ENCODE peak calls at places on chromosomes 1 and 21, in nine cellular contexts. U is esophagus squamous epithelium, J is mammary epithelial cell, H is dorsolateral prefrontal cortex, E is type B pancreatic cell, C is fibroblast of the aortic adventitia, T is A549, M is tibial nerve, P is cardiac fibroblast. O is an unnamed sample.

GRCh38 chr1:222711319-222712252 is 705 bp downstream of the AIDA start:
- DNase-seq in H (peak), T (peak), U (peak), M (peak), E (peak), P (peak), J (peak), C (peak), O (peak)

GRCh38 chr21:42619841-42620240 is 33.6 kb upstream of the PDE9A start:
- DNase-seq in T (no peak), E (no peak), U (no peak), C (no peak), P (no peak), H (no peak), M (no peak), J (no peak), O (no peak)

GRCh38 chr1:228284521-228284920 is 76.7 kb downstream of the OBSCN start:
- DNase-seq in C (no peak), J (no peak), H (no peak), P (no peak), M (no peak), T (no peak), U (no peak), E (no peak), O (no peak)

GRCh38 chr1:160224606-160225005 is 19.4 kb downstream of the PEA15 start:
- DNase-seq in P (no peak), J (peak), M (no peak), H (no peak), T (no peak), E (no peak), C (no peak), U (no peak), O (no peak)

GRCh38 chr1:119435061-119435460 is 20.1 kb downstream of the HSD3B2 start:
- DNase-seq in E (no peak), T (no peak), P (no peak), C (no peak), M (no peak), H (no peak), U (no peak), J (peak), O (no peak)

GRCh38 chr1:22320703-22321344 is 130.8 kb upstream of the ZBTB40 start:
- DNase-seq in M (no peak), C (no peak), H (no peak), P (no peak), J (no peak), U (no peak), E (peak), T (no peak), O (no peak)

GRCh38 chr1:157798211-157798610 is 21.3 kb upstream of the FCRL2 start:
- DNase-seq in H (no peak), P (no peak), M (no peak), T (no peak), C (no peak), J (peak), E (no peak), U (no peak), O (no peak)

GRCh38 chr1:66725885-66726665 is 26.2 kb upstream of the DYNLT5 start:
- DNase-seq in T (peak), U (no peak), M (peak), E (no peak), H (no peak), C (peak), J (peak), P (peak), O (peak)

GRCh38 chr1:78586572-78586971 is 33.7 kb upstream of the IFI44L start:
- DNase-seq in M (no peak), J (peak), E (no peak), H (no peak), U (no peak), P (peak), C (peak), T (no peak), O (no peak)

GRCh38 chr21:44822484-44823178 is 4.8 kb upstream of the SUMO3 start:
- DNase-seq in J (no peak), U (no peak), T (no peak), P (no peak), H (no peak), E (no peak), C (no peak), M (no peak), O (no peak)

GRCh38 chr1:25195835-25196234 is 36.5 kb downstream of the SYF2 start:
- DNase-seq in J (no peak), M (no peak), H (no peak), C (no peak), P (no peak), E (no peak), U (no peak), T (no peak), O (no peak)

GRCh38 chr1:40665335-40666171 is at the start of gene RIMS3:
- DNase-seq in C (peak), U (no peak), H (peak), J (peak), E (peak), P (peak), M (peak), T (peak), O (peak)

GRCh38 chr1:199123615-199124014 is 484.8 kb downstream of the PTPRC start:
- DNase-seq in T (no peak), C (peak), P (peak), J (peak), E (no peak), M (no peak), H (no peak), U (no peak), O (no peak)

GRCh38 chr1:112708489-112708888 is 1.6 kb upstream of the RHOC start:
- DNase-seq in E (no peak), J (no peak), C (no peak), P (no peak), U (no peak), T (no peak), M (no peak), H (no peak), O (no peak)

GRCh38 chr1:33429846-33430750 is 797 bp downstream of the PHC2 start:
- DNase-seq in H (peak), T (peak), U (no peak), P (peak), J (peak), C (no peak), M (no peak), E (peak), O (peak)

GRCh38 chr1:28144203-28145135 is 32.0 kb downstream of the PTAFR start:
- DNase-seq in P (peak), C (peak), T (no peak), E (no peak), H (no peak), M (no peak), U (no peak), J (peak), O (no peak)

GRCh38 chr1:32915766-32916455 is 14.7 kb upstream of the TMEM54 start:
- DNase-seq in P (no peak), T (no peak), C (no peak), U (no peak), H (no peak), M (no peak), E (no peak), J (no peak), O (no peak)

GRCh38 chr1:81437213-81437612 is 363.5 kb upstream of the ADGRL2 start:
- DNase-seq in P (no peak), U (no peak), T (no peak), C (no peak), E (no peak), J (no peak), M (no peak), H (no peak), O (no peak)

GRCh38 chr1:15417365-15417934 is 7.8 kb downstream of the EFHD2 start:
- DNase-seq in T (peak), M (no peak), E (no peak), P (no peak), J (peak), C (no peak), H (no peak), U (no peak), O (no peak)

GRCh38 chr1:248848596-248848995 is 10.3 kb downstream of the ZNF692 start:
- DNase-seq in T (no peak), C (no peak), J (no peak), H (no peak), P (no peak), U (no peak), E (no peak), M (no peak), O (no peak)

GRCh38 chr1:19425643-19426245 is 59.6 kb downstream of the CAPZB start:
- DNase-seq in C (no peak), J (no peak), P (no peak), M (no peak), U (no peak), H (no peak), E (no peak), T (no peak), O (no peak)

GRCh38 chr1:40877681-40878080 is 15.5 kb upstream of the CITED4 start:
- DNase-seq in M (peak), H (no peak), C (peak), P (peak), T (no peak), J (peak), U (no peak), E (no peak), O (no peak)

GRCh38 chr1:211925016-211925415 is 94.5 kb upstream of the LPGAT1 start:
- DNase-seq in P (no peak), U (no peak), C (no peak), J (peak), H (no peak), T (no peak), M (no peak), E (no peak), O (no peak)

GRCh38 chr1:244833734-244834595 is 1.5 kb upstream of the COX20 start:
- DNase-seq in P (peak), M (no peak), T (peak), C (peak), J (peak), H (peak), E (no peak), U (no peak), O (peak)

GRCh38 chr1:236702995-236703394 is 16.7 kb downstream of the ACTN2 start:
- DNase-seq in H (no peak), U (no peak), J (no peak), C (no peak), M (no peak), P (no peak), T (no peak), E (no peak), O (no peak)
- TF ChIP-seq CTCF in H (no peak), U (no peak), J (no peak), C (no peak), M (no peak), P (no peak), T (no peak), E (no peak), O (no peak)

GRCh38 chr1:13583592-13583963 is at the start of gene PDPN:
- DNase-seq in J (no peak), E (peak), T (no peak), P (peak), H (no peak), C (peak), M (no peak), U (no peak), O (peak)
- TF ChIP-seq CTCF in J (no peak), E (no peak), T (no peak), P (no peak), H (no peak), C (no peak), M (no peak), U (no peak), O (no peak)

GRCh38 chr21:39390212-39390765 is 41.4 kb upstream of the HMGN1 start:
- DNase-seq in C (no peak), M (no peak), T (no peak), P (no peak), E (no peak), H (no peak), J (no peak), U (no peak), O (no peak)
- TF ChIP-seq CTCF in C (peak), M (no peak), T (no peak), P (no peak), E (peak), H (no peak), J (no peak), U (no peak), O (peak)

DNA sequence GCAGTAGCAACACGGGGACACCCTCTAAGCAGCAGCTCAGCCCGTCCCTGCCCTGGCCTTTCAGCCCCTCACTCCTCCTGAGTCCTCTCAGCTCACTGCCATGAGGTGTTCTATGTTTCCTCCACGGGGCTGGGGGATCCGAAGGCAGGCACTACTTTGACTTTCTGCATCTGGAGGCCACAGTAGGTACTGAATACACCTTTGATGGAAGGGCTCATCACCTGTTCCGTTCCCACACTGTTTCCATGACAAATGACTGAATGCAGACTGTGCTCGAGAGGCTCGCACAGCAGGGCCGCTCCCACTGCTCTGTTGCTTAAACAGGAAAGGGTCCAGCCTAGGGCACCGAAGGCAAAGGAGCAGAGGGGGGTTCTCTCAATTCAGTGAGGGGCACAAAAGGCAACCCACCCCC is 77.6 kb upstream of the DNAH14 start:
- DNase-seq in P (no peak), U (no peak), E (no peak), C (no peak), T (no peak), M (no peak), H (no peak), J (no peak), O (no peak)
- TF ChIP-seq CTCF in P (no peak), U (no peak), E (no peak), C (no peak), T (no peak), M (no peak), H (no peak), J (no peak), O (no peak)

GRCh38 chr1:153431928-153432327 is 15.6 kb downstream of the S100A7A start:
- DNase-seq in E (no peak), H (no peak), J (no peak), T (no peak), U (no peak), C (no peak), M (no peak), P (no peak), O (no peak)
- TF ChIP-seq CTCF in E (no peak), H (no peak), J (no peak), T (no peak), U (no peak), C (no peak), M (no peak), P (no peak), O (no peak)

GRCh38 chr1:48750089-48750488 is 26.6 kb downstream of the BEND5 start:
- DNase-seq in C (no peak), H (no peak), E (no peak), P (no peak), T (no peak), M (no peak), U (no peak), J (no peak), O (no peak)

GRCh38 chr1:48749068-48749467 is 27.6 kb downstream of the BEND5 start:
- DNase-seq in T (no peak), C (no peak), U (no peak), P (no peak), H (no peak), M (no peak), J (no peak), E (no peak), O (no peak)

GRCh38 chr1:48757363-48757762 is 19.3 kb downstream of the BEND5 start:
- DNase-seq in U (no peak), P (no peak), E (no peak), T (no peak), M (no peak), C (no peak), H (no peak), J (no peak), O (no peak)

GRCh38 chr1:48756704-48757316 is 19.9 kb downstream of the BEND5 start:
- DNase-seq in T (no peak), P (no peak), U (no peak), E (no peak), H (no peak), J (no peak), M (no peak), C (no peak), O (no peak)

GRCh38 chr1:48753293-48753692 is 23.4 kb downstream of the BEND5 start:
- DNase-seq in J (no peak), U (no peak), E (no peak), C (no peak), M (no peak), H (no peak), T (no peak), P (no peak), O (no peak)
- TF ChIP-seq CTCF in J (no peak), U (no peak), E (no peak), C (no peak), M (no peak), H (no peak), T (no peak), P (no peak), O (no peak)

DNA sequence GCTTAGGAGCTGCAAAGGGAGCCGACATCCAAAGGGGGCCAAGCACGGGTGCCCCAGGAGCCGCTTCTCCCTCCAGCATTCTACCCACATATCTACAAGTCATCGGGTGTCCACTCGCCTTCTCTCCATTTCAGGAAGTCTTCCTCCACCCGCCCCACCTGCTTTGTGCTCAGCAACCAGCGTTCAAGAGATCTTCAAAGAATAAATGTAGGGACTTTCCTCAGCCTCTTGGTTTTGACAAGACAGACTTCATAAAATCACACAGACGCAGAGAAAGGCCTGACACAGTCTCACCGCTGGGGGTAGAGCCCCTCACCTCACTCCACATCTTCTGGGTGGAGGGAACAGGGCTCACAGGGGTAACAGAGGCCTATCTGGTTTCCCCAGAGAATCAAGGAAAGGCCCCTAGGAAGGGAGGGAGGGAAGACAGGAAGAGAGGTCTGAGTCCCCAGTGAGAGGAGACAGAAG is 49.5 kb downstream of the SSBP3 start:
- DNase-seq in J (no peak), U (no peak), T (no peak), C (no peak), M (no peak), E (no peak), H (no peak), P (no peak), O (no peak)
- TF ChIP-seq CTCF in J (no peak), U (no peak), T (no peak), C (no peak), M (no peak), E (peak), H (no peak), P (no peak), O (no peak)

GRCh38 chr1:43703836-43704235 is 3.5 kb upstream of the ST3GAL3 start:
- DNase-seq in J (peak), C (no peak), U (no peak), E (no peak), M (no peak), H (no peak), T (no peak), P (no peak), O (no peak)

GRCh38 chr1:43705982-43706597 is 1.2 kb upstream of the ST3GAL3 start:
- DNase-seq in U (no peak), C (no peak), T (no peak), E (no peak), M (no peak), H (no peak), P (no peak), J (peak), O (no peak)

GRCh38 chr1:43706598-43707190 is 642 bp upstream of the ST3GAL3 start:
- DNase-seq in J (peak), M (no peak), U (no peak), C (peak), E (no peak), T (no peak), P (peak), H (no peak), O (peak)

GRCh38 chr1:43705334-43705733 is 2.0 kb upstream of the ST3GAL3 start:
- DNase-seq in P (no peak), J (no peak), E (no peak), U (no peak), C (no peak), H (no peak), M (no peak), T (no peak), O (no peak)

GRCh38 chr1:43704838-43705237 is 2.5 kb upstream of the ST3GAL3 start:
- DNase-seq in J (peak), E (no peak), P (peak), U (no peak), T (no peak), M (no peak), C (peak), H (peak), O (no peak)
- TF ChIP-seq CTCF in J (peak), E (peak), P (peak), U (no peak), T (no peak), M (no peak), C (peak), H (no peak), O (no peak)

GRCh38 chr1:11738783-11739182 is 2.8 kb downstream of the AGTRAP start:
- DNase-seq in E (no peak), C (no peak), T (no peak), M (no peak), H (no peak), U (no peak), P (no peak), J (no peak), O (no peak)

GRCh38 chr1:11741919-11742598 is 6.1 kb downstream of the AGTRAP start:
- DNase-seq in M (no peak), H (no peak), U (no peak), E (no peak), J (no peak), P (no peak), T (no peak), C (peak), O (no peak)

GRCh38 chr1:11744287-11744686 is 8.4 kb downstream of the AGTRAP start:
- DNase-seq in U (no peak), H (no peak), M (no peak), J (no peak), T (no peak), C (no peak), P (no peak), E (no peak), O (no peak)

GRCh38 chr1:11740258-11741192 is 4.6 kb downstream of the AGTRAP start:
- DNase-seq in H (no peak), U (no peak), C (no peak), J (no peak), T (no peak), E (no peak), M (no peak), P (no peak), O (no peak)

DNA sequence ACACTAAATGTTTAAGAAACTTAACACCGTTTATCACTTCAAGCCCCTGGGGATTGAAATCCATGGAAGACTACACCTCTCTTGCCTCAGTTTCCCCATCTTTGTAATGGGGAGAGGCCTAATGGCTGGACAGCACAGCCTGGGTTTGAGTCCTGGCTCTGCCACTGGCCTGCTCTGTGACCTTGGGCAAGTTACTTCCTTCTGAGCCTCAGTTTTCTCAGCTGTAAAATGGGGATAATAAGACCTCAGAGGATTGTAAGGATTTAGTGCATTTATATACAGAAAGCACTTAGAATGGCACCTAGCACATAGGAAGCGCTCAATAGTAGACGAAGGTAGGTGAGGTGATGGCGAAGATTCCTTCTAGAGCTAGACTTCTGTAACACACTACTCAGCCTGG is 5.5 kb downstream of the AGTRAP start:
- DNase-seq in E (no peak), H (no peak), J (no peak), T (no peak), M (no peak), U (no peak), P (no peak), C (no peak), O (no peak)
- TF ChIP-seq CTCF in E (no peak), H (no peak), J (no peak), T (no peak), M (no peak), U (no peak), P (no peak), C (no peak), O (no peak)

DNA sequence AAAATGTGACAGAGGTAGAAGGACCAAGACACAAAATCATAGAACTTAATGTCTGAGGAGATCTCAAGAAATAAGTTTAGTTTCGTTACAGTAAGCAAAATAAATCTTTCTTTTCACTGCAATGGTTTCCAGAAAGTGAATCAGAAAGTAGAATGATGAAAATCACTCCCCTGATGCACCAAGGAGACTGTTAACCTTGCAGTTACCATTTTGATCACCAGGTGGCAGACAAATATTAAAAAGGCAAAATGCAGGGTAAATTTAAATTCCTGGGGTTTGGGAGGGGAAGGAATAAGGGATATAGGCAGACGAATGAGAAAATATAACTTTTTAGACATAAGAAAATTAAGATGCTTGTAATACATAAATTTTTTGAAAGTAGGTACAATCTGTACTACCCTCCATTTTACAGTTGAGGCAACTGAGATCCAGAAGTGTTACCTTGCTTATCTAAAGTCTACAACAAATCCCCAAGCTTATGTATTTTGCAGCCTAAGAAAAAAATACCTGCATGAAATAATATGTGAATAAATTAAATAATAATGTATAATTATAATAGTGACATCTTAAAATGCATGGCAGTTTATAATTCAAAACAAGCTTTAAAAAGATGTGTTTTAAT is 253.2 kb downstream of the CRB1 start:
- DNase-seq in H (no peak), P (peak), T (peak), U (no peak), C (peak), M (no peak), E (no peak), J (peak), O (peak)
- TF ChIP-seq CTCF in H (peak), P (peak), T (peak), U (peak), C (peak), M (no peak), E (peak), J (peak), O (peak)